ENCODE peak calls at places on chromosomes 2 and 18, in four cellular contexts. F is heart right ventricle, U is KG1, M is WTC11. D is an unnamed sample.

GRCh38 chr18:79949571-79950439 is 1.6 kb downstream of the SLC66A2 start:
- DNase-seq in M (no peak), U (peak; percentile 60), F (peak; percentile 68), D (no peak)

GRCh38 chr2:6372317-6372903 is 493.3 kb downstream of the CMPK2 start:
- DNase-seq in U (no peak), M (no peak), F (no peak), D (no peak)

GRCh38 chr2:55365303-55365702 is 54.4 kb downstream of the CCDC88A start:
- DNase-seq in U (peak; percentile 8), F (no peak), M (no peak), D (no peak)

GRCh38 chr2:135043345-135043744 is 3.9 kb downstream of the MAP3K19 start:
- DNase-seq in F (no peak), M (peak; percentile 29), U (no peak), D (no peak)

GRCh38 chr18:36934884-36935283 is 106.0 kb downstream of the KIAA1328 start:
- DNase-seq in U (no peak), M (no peak), F (no peak), D (no peak)

GRCh38 chr2:96694279-96694678 is 45.6 kb downstream of the LMAN2L start:
- DNase-seq in M (no peak), F (no peak), U (no peak), D (no peak)

GRCh38 chr18:49797995-49798394 is 15.3 kb downstream of the ACAA2 start:
- DNase-seq in U (no peak), F (no peak), M (no peak), D (no peak)

GRCh38 chr2:119823734-119824334 is 64.1 kb downstream of the PTPN4 start:
- DNase-seq in U (no peak), M (peak; percentile 26), F (no peak), D (no peak)

GRCh38 chr2:113098061-113098460 is 29.3 kb upstream of the IL1RN start:
- DNase-seq in F (no peak), U (no peak), M (no peak), D (no peak)

GRCh38 chr2:9710311-9710710 is 79.5 kb upstream of the YWHAQ start:
- DNase-seq in U (no peak), M (no peak), F (no peak), D (no peak)

GRCh38 chr2:196989496-196989895 is 63.0 kb upstream of the PGAP1 start:
- DNase-seq in F (no peak), U (no peak), M (no peak), D (no peak)

GRCh38 chr2:47479863-47480262 is 76.9 kb downstream of the MSH2 start:
- DNase-seq in M (no peak), U (no peak), F (no peak), D (no peak)